ENCODE peak calls at places on chromosomes 1 and 21, in nine cellular contexts. O, A, N, X, S, P, E, R and I are unnamed samples.

GRCh38 chr1:232039303-232039702 is 412.7 kb downstream of the DISC1 start:
- DNase-seq in A (peak), R (no peak), E (no peak), O (no peak), X (peak), P (no peak), N (no peak), S (no peak), I (no peak)

GRCh38 chr1:240344918-240345317 is 253.2 kb downstream of the FMN2 start:
- DNase-seq in E (peak), P (no peak), A (peak), X (peak), N (no peak), R (no peak), S (no peak), O (no peak), I (no peak)

GRCh38 chr1:44503625-44504024 is 98.6 kb downstream of the RNF220 start:
- DNase-seq in N (no peak), O (no peak), E (no peak), A (no peak), S (no peak), P (no peak), X (no peak), R (no peak), I (no peak)

GRCh38 chr21:36994501-36995189 is 11.9 kb upstream of the RIPPLY3 start:
- DNase-seq in X (no peak), A (no peak), R (no peak), P (no peak), O (no peak), N (no peak), S (no peak), E (no peak), I (no peak)

GRCh38 chr1:23283660-23284602 is 60.2 kb downstream of the HNRNPR start:
- DNase-seq in S (no peak), N (peak), O (peak), E (no peak), A (peak), P (no peak), R (no peak), X (peak), I (no peak)

GRCh38 chr1:178774263-178774662 is 49.2 kb downstream of the RALGPS2 start:
- DNase-seq in O (no peak), N (no peak), E (no peak), S (no peak), X (peak), A (peak), R (peak), P (no peak), I (no peak)

GRCh38 chr1:96598416-96599168 is 123.0 kb upstream of the PTBP2 start:
- DNase-seq in N (peak), P (no peak), E (no peak), A (peak), O (peak), X (peak), S (no peak), R (no peak), I (no peak)

GRCh38 chr1:162878000-162878596 is 17.1 kb upstream of the CCDC190 start:
- DNase-seq in X (peak), N (peak), P (peak), R (peak), A (peak), E (no peak), S (peak), O (peak), I (peak)

GRCh38 chr1:230218667-230219066 is 151.6 kb downstream of the GALNT2 start:
- DNase-seq in O (no peak), A (no peak), N (no peak), X (no peak), R (no peak), P (no peak), E (no peak), S (no peak), I (no peak)

GRCh38 chr1:230212405-230212936 is 145.4 kb downstream of the GALNT2 start:
- DNase-seq in E (no peak), O (no peak), A (no peak), N (no peak), X (no peak), S (no peak), P (no peak), R (peak), I (no peak)

GRCh38 chr1:230211436-230212145 is 144.6 kb downstream of the GALNT2 start:
- DNase-seq in E (no peak), O (no peak), P (no peak), R (no peak), A (no peak), S (no peak), N (no peak), X (no peak), I (no peak)

GRCh38 chr1:230215529-230215928 is 148.5 kb downstream of the GALNT2 start:
- DNase-seq in P (no peak), R (no peak), N (no peak), X (no peak), O (no peak), S (no peak), E (no peak), A (no peak), I (no peak)

DNA sequence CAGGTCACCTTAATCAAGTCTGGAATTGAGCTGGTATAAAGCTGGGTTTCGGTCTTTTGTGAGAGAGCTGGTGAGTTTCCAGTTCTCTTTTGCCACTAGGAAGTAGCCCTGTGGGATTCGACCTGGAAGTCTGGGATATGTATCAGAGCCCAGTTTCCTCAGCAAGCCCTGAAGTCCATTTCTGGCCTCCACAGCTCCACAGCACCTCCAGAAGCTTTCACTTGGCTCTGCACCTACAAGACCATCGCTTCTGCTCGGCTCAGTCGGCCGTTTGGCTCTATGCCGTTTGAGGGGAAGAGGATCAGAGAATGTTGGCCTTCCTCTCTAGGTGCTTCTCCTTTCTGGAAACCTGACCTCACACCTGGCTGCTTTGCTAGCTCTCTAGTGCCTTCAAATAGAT is 148.0 kb downstream of the GALNT2 start:
- DNase-seq in N (peak), R (no peak), S (no peak), X (peak), P (peak), O (peak), E (no peak), A (peak), I (no peak)
- TF ChIP-seq CTCF in N (peak), R (peak), S (peak), X (peak), P (no peak), O (peak), E (peak), A (peak), I (no peak)

GRCh38 chr1:207908112-207908734 is 2.7 kb downstream of the CD34 start:
- DNase-seq in R (no peak), P (no peak), X (no peak), O (no peak), N (no peak), E (no peak), S (no peak), A (no peak), I (no peak)
- TF ChIP-seq CTCF in R (no peak), P (no peak), X (no peak), O (no peak), N (no peak), E (no peak), S (no peak), A (no peak), I (no peak)

GRCh38 chr1:115958866-115959265 is 17.4 kb upstream of the SLC22A15 start:
- DNase-seq in P (no peak), S (no peak), N (no peak), R (no peak), E (no peak), O (no peak), X (no peak), A (no peak), I (no peak)
- TF ChIP-seq CTCF in P (no peak), S (no peak), N (no peak), R (no peak), E (no peak), O (no peak), X (no peak), A (no peak), I (no peak)

DNA sequence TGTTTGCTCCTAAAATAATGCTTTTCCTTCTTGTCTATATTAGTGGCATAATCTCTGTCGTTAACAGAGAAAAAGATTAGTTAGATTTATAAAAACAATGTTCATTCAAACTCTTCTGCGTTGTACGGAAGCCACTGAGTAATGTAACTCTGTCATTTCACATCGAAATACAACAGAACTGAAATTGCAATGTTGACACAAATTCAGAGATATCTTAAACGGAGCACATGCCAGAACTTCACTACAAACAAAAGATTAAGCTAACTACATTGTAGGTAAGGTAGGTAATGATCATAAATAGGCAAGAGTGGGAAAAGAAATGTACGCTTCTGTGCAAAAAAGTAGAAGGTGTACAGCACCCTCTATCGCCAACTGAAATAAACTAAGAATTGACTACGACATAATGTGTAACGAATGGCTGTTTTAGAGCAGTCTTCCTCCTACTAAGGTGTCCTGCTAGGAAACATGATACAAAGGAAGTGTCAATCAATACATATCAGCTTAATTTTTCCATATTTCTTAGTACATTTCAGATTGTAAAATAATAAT is 56.6 kb downstream of the PCNX2 start:
- DNase-seq in E (no peak), O (no peak), R (no peak), N (no peak), P (no peak), X (no peak), A (no peak), S (no peak), I (no peak)
- TF ChIP-seq CTCF in E (no peak), O (no peak), R (no peak), N (no peak), P (no peak), X (no peak), A (no peak), S (peak), I (no peak)

DNA sequence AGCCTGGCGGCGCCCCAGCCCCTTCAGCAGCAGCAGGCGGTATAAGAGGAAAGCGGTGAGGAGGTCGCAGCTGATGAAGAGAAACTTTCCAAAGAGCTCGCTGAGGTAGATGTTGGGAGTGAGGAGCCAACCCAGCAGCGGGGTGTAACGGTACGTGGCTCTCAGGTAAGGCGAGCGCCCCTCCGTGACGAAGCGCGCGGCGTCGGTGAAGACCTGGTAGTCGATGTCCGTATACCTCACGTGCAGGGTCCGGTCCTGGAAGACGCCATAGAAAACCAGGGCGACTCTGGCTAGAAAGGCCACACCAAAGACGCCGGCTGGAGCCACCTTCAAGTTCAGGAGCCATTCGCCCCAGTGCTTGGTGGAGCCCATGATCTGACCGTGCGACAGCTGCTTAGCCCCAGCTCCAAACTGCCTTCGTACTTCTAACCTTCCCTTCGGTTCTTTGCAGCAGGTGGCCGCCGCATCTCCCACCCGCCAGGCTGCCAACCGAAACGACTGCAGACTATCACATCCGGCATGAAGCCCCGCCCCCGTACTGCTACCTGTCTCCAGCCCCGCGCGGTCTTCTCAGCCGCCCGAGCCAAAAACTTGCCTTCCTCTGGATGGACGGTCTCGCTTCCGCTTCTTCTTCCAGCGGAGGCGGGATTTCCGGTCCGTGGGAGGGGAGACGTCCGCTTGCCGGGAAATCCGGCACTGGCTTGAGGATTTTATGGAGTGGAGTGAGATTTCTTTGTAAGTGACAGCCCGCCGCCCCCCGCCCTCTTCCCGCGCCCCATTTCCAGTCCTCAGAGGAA is at the start of gene PIGM:
- DNase-seq in A (peak), N (peak), S (peak), E (peak), R (peak), P (peak), X (peak), O (no peak), I (peak)
- TF ChIP-seq CTCF in A (no peak), N (no peak), S (no peak), E (no peak), R (no peak), P (no peak), X (no peak), O (no peak), I (no peak)

DNA sequence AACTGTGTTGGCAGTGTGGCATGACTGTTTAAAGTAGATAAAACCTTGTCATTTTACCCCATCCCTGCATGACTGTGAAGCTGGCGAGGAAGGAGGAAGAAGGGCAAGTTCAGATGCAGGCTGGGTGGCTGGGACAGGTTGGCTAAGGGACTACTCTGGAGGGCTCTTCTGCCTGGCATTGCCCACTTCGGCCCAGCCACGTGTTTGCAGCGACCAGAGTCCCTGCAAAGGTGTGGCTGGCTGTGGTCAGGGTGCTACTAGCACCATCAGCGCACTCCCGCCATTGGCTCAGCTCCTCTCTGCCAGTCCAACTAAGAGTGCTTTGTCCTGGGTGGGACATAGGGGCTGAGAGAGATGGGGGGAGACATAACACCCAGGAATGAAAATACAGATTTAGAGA is 7.2 kb downstream of the C1orf115 start:
- DNase-seq in E (no peak), O (no peak), S (no peak), R (no peak), N (no peak), A (no peak), P (no peak), X (no peak), I (no peak)
- TF ChIP-seq CTCF in E (no peak), O (no peak), S (no peak), R (no peak), N (no peak), A (no peak), P (no peak), X (no peak), I (no peak)

GRCh38 chr1:204114606-204115005 is 37.2 kb downstream of the ETNK2 start:
- DNase-seq in P (no peak), O (no peak), X (no peak), R (no peak), A (no peak), S (no peak), N (no peak), E (no peak), I (no peak)

GRCh38 chr1:204115128-204115527 is 36.7 kb downstream of the ETNK2 start:
- DNase-seq in P (no peak), R (no peak), O (no peak), S (no peak), E (no peak), X (no peak), A (no peak), N (no peak), I (no peak)

GRCh38 chr1:204113900-204114299 is 37.9 kb downstream of the ETNK2 start:
- DNase-seq in A (no peak), R (no peak), N (no peak), P (no peak), E (no peak), O (no peak), S (no peak), X (peak), I (no peak)

GRCh38 chr1:204110894-204111633 is 38.1 kb downstream of the SOX13 start:
- DNase-seq in E (no peak), O (no peak), P (no peak), A (no peak), R (no peak), X (no peak), N (no peak), S (no peak), I (no peak)

GRCh38 chr1:204112876-204113730 is 38.7 kb downstream of the ETNK2 start:
- DNase-seq in S (no peak), O (no peak), A (no peak), R (no peak), E (no peak), P (no peak), X (peak), N (peak), I (no peak)
- TF ChIP-seq CTCF in S (no peak), O (no peak), A (no peak), R (no peak), E (no peak), P (no peak), X (no peak), N (no peak), I (no peak)

GRCh38 chr1:192954705-192955265 is 104.4 kb downstream of the UCHL5 start:
- DNase-seq in R (no peak), A (no peak), O (no peak), P (no peak), E (no peak), S (no peak), X (no peak), N (no peak), I (no peak)

GRCh38 chr1:192958871-192959270 is 100.3 kb downstream of the UCHL5 start:
- DNase-seq in P (no peak), N (peak), E (no peak), X (peak), R (no peak), S (no peak), A (peak), O (no peak), I (no peak)

GRCh38 chr1:192962901-192963300 is 96.3 kb downstream of the UCHL5 start:
- DNase-seq in S (no peak), X (no peak), A (no peak), R (no peak), O (no peak), N (no peak), E (no peak), P (no peak), I (no peak)

GRCh38 chr1:192959657-192960186 is 99.4 kb downstream of the UCHL5 start:
- DNase-seq in N (no peak), P (no peak), O (no peak), R (peak), X (no peak), S (no peak), A (no peak), E (no peak), I (no peak)

DNA sequence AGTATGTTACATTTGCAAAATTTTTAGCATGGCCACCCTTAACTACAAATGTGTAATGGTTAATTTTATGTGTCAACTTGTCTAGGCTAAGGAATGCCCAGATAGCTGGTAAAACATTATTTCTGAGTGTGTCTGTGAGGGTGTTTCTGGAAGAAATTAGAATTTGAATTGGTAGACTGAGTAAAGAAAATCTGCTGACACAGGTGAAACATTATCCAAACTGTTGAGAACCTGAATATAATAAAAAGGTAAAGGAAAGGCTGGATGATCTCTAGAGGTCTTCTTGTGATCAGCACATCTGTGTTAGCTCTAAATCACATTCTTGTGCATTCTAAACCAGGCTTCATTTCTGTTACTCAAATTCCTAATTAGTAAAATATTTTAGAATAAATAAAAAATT is 100.8 kb downstream of the UCHL5 start:
- DNase-seq in R (no peak), O (no peak), N (no peak), P (no peak), A (no peak), S (no peak), E (no peak), X (no peak), I (no peak)
- TF ChIP-seq CTCF in R (no peak), O (no peak), N (no peak), P (no peak), A (no peak), S (no peak), E (no peak), X (no peak), I (no peak)